ENCODE peak calls at places on chromosomes 6 and 20, in six cellular contexts. One of them, this sample, is unnamed.
A peak's percentile ranks its signal among the peaks of the same experiment; 100 is the strongest.

GRCh38 chr20:3262566-3262965 is 23.6 kb upstream of the SLC4A11 start:
- DNase-seq in fibroblast of pulmonary artery: no peak
- DNase-seq in dorsolateral prefrontal cortex: no peak
- DNase-seq in NCI-H1417 treated with DMSO at 0.1 percent for 48 hours: no peak
- DNase-seq in nephron progenitor cell: no peak
- DNase-seq in activated CD4-positive, CD25-positive, alpha-beta regulatory T cell: no peak
- DNase-seq in this sample: no peak

GRCh38 chr20:57220187-57221165 is 46.0 kb downstream of the BMP7 start:
- DNase-seq in fibroblast of pulmonary artery: no peak
- DNase-seq in dorsolateral prefrontal cortex: no peak
- DNase-seq in NCI-H1417 treated with DMSO at 0.1 percent for 48 hours: no peak
- DNase-seq in nephron progenitor cell: no peak
- DNase-seq in activated CD4-positive, CD25-positive, alpha-beta regulatory T cell: no peak
- DNase-seq in this sample: no peak

GRCh38 chr6:41163419-41163717 is 452 bp upstream of the TREM2 start:
- DNase-seq in fibroblast of pulmonary artery: no peak
- DNase-seq in dorsolateral prefrontal cortex: no peak
- DNase-seq in NCI-H1417 treated with DMSO at 0.1 percent for 48 hours: no peak
- DNase-seq in nephron progenitor cell: no peak
- DNase-seq in activated CD4-positive, CD25-positive, alpha-beta regulatory T cell: no peak
- DNase-seq in this sample: no peak

GRCh38 chr20:33893314-33893713 is 82.2 kb downstream of the CHMP4B start:
- DNase-seq in fibroblast of pulmonary artery: peak; percentile 43
- DNase-seq in dorsolateral prefrontal cortex: no peak
- DNase-seq in NCI-H1417 treated with DMSO at 0.1 percent for 48 hours: no peak
- DNase-seq in nephron progenitor cell: no peak
- DNase-seq in activated CD4-positive, CD25-positive, alpha-beta regulatory T cell: no peak
- DNase-seq in this sample: no peak

GRCh38 chr6:68502946-68503345 is 132.1 kb upstream of the ADGRB3 start:
- DNase-seq in fibroblast of pulmonary artery: no peak
- DNase-seq in dorsolateral prefrontal cortex: no peak
- DNase-seq in NCI-H1417 treated with DMSO at 0.1 percent for 48 hours: no peak
- DNase-seq in nephron progenitor cell: no peak
- DNase-seq in activated CD4-positive, CD25-positive, alpha-beta regulatory T cell: no peak
- DNase-seq in this sample: no peak

GRCh38 chr20:49809803-49810359 is 2.7 kb upstream of the SLC9A8 start:
- DNase-seq in fibroblast of pulmonary artery: no peak
- DNase-seq in dorsolateral prefrontal cortex: no peak
- DNase-seq in NCI-H1417 treated with DMSO at 0.1 percent for 48 hours: no peak
- DNase-seq in nephron progenitor cell: no peak
- DNase-seq in activated CD4-positive, CD25-positive, alpha-beta regulatory T cell: no peak
- DNase-seq in this sample: no peak

GRCh38 chr6:114108119-114109002 is 137.4 kb upstream of the HDAC2 start:
- DNase-seq in fibroblast of pulmonary artery: peak; percentile 77
- DNase-seq in dorsolateral prefrontal cortex: peak; percentile 68
- DNase-seq in NCI-H1417 treated with DMSO at 0.1 percent for 48 hours: no peak
- DNase-seq in nephron progenitor cell: peak; percentile 82
- DNase-seq in activated CD4-positive, CD25-positive, alpha-beta regulatory T cell: no peak
- DNase-seq in this sample: peak; percentile 19

GRCh38 chr6:27251672-27252251 is 4.3 kb downstream of the PRSS16 start:
- DNase-seq in fibroblast of pulmonary artery: peak; percentile 62
- DNase-seq in dorsolateral prefrontal cortex: peak; percentile 67
- DNase-seq in NCI-H1417 treated with DMSO at 0.1 percent for 48 hours: peak; percentile 58
- DNase-seq in nephron progenitor cell: peak; percentile 87
- DNase-seq in activated CD4-positive, CD25-positive, alpha-beta regulatory T cell: peak; percentile 9
- DNase-seq in this sample: peak; percentile 8

GRCh38 chr6:25250878-25251277 is 28.3 kb upstream of the CARMIL1 start:
- DNase-seq in fibroblast of pulmonary artery: no peak
- DNase-seq in dorsolateral prefrontal cortex: no peak
- DNase-seq in NCI-H1417 treated with DMSO at 0.1 percent for 48 hours: no peak
- DNase-seq in nephron progenitor cell: no peak
- DNase-seq in activated CD4-positive, CD25-positive, alpha-beta regulatory T cell: no peak
- DNase-seq in this sample: no peak

GRCh38 chr6:112773217-112773616 is 426.1 kb downstream of the RFPL4B start:
- DNase-seq in fibroblast of pulmonary artery: no peak
- DNase-seq in dorsolateral prefrontal cortex: no peak
- DNase-seq in NCI-H1417 treated with DMSO at 0.1 percent for 48 hours: no peak
- DNase-seq in nephron progenitor cell: no peak
- DNase-seq in activated CD4-positive, CD25-positive, alpha-beta regulatory T cell: no peak
- DNase-seq in this sample: no peak

GRCh38 chr20:36281785-36282380 is 24.3 kb upstream of the DLGAP4 start:
- DNase-seq in fibroblast of pulmonary artery: no peak
- DNase-seq in dorsolateral prefrontal cortex: no peak
- DNase-seq in NCI-H1417 treated with DMSO at 0.1 percent for 48 hours: no peak
- DNase-seq in nephron progenitor cell: no peak
- DNase-seq in activated CD4-positive, CD25-positive, alpha-beta regulatory T cell: no peak
- DNase-seq in this sample: no peak

GRCh38 chr20:57211949-57212889 is 54.2 kb downstream of the BMP7 start:
- DNase-seq in fibroblast of pulmonary artery: peak; percentile 69
- DNase-seq in dorsolateral prefrontal cortex: peak; percentile 57
- DNase-seq in NCI-H1417 treated with DMSO at 0.1 percent for 48 hours: no peak
- DNase-seq in nephron progenitor cell: peak; percentile 50
- DNase-seq in activated CD4-positive, CD25-positive, alpha-beta regulatory T cell: no peak
- DNase-seq in this sample: peak; percentile 14

GRCh38 chr6:85484941-85485340 is 35.1 kb downstream of the NT5E start:
- DNase-seq in fibroblast of pulmonary artery: no peak
- DNase-seq in dorsolateral prefrontal cortex: no peak
- DNase-seq in NCI-H1417 treated with DMSO at 0.1 percent for 48 hours: no peak
- DNase-seq in nephron progenitor cell: no peak
- DNase-seq in activated CD4-positive, CD25-positive, alpha-beta regulatory T cell: no peak
- DNase-seq in this sample: peak; percentile 8

GRCh38 chr6:44228836-44229235 is 5.4 kb downstream of the SLC29A1 start:
- DNase-seq in fibroblast of pulmonary artery: no peak
- DNase-seq in dorsolateral prefrontal cortex: no peak
- DNase-seq in NCI-H1417 treated with DMSO at 0.1 percent for 48 hours: no peak
- DNase-seq in nephron progenitor cell: no peak
- DNase-seq in activated CD4-positive, CD25-positive, alpha-beta regulatory T cell: no peak
- DNase-seq in this sample: no peak

GRCh38 chr6:29708432-29709177 is 14.6 kb upstream of the HLA-F start:
- DNase-seq in fibroblast of pulmonary artery: no peak
- DNase-seq in dorsolateral prefrontal cortex: no peak
- DNase-seq in NCI-H1417 treated with DMSO at 0.1 percent for 48 hours: no peak
- DNase-seq in nephron progenitor cell: no peak
- DNase-seq in activated CD4-positive, CD25-positive, alpha-beta regulatory T cell: peak; percentile 30
- DNase-seq in this sample: no peak

GRCh38 chr6:107120404-107120803 is 5.1 kb upstream of the BEND3 start:
- DNase-seq in fibroblast of pulmonary artery: no peak
- DNase-seq in dorsolateral prefrontal cortex: no peak
- DNase-seq in NCI-H1417 treated with DMSO at 0.1 percent for 48 hours: no peak
- DNase-seq in nephron progenitor cell: no peak
- DNase-seq in activated CD4-positive, CD25-positive, alpha-beta regulatory T cell: no peak
- DNase-seq in this sample: no peak

GRCh38 chr6:145244712-145245111 is 490.6 kb downstream of the EPM2A start:
- DNase-seq in fibroblast of pulmonary artery: no peak
- DNase-seq in dorsolateral prefrontal cortex: no peak
- DNase-seq in NCI-H1417 treated with DMSO at 0.1 percent for 48 hours: no peak
- DNase-seq in nephron progenitor cell: no peak
- DNase-seq in activated CD4-positive, CD25-positive, alpha-beta regulatory T cell: no peak
- DNase-seq in this sample: no peak

GRCh38 chr6:159092631-159093030 is 47.8 kb upstream of the TAGAP start:
- DNase-seq in fibroblast of pulmonary artery: peak; percentile 15
- DNase-seq in dorsolateral prefrontal cortex: no peak
- DNase-seq in NCI-H1417 treated with DMSO at 0.1 percent for 48 hours: no peak
- DNase-seq in nephron progenitor cell: no peak
- DNase-seq in activated CD4-positive, CD25-positive, alpha-beta regulatory T cell: no peak
- DNase-seq in this sample: no peak

GRCh38 chr6:130393306-130393705 is 27.5 kb downstream of the TMEM200A start:
- DNase-seq in fibroblast of pulmonary artery: no peak
- DNase-seq in dorsolateral prefrontal cortex: no peak
- DNase-seq in NCI-H1417 treated with DMSO at 0.1 percent for 48 hours: no peak
- DNase-seq in nephron progenitor cell: no peak
- DNase-seq in activated CD4-positive, CD25-positive, alpha-beta regulatory T cell: no peak
- DNase-seq in this sample: no peak

GRCh38 chr6:152941746-152942145 is 41.1 kb downstream of the FBXO5 start:
- DNase-seq in fibroblast of pulmonary artery: no peak
- DNase-seq in dorsolateral prefrontal cortex: no peak
- DNase-seq in NCI-H1417 treated with DMSO at 0.1 percent for 48 hours: no peak
- DNase-seq in nephron progenitor cell: no peak
- DNase-seq in activated CD4-positive, CD25-positive, alpha-beta regulatory T cell: no peak
- DNase-seq in this sample: no peak

GRCh38 chr6:158810149-158811095 is 8.7 kb downstream of the EZR start:
- DNase-seq in fibroblast of pulmonary artery: no peak
- DNase-seq in dorsolateral prefrontal cortex: no peak
- DNase-seq in NCI-H1417 treated with DMSO at 0.1 percent for 48 hours: no peak
- DNase-seq in nephron progenitor cell: no peak
- DNase-seq in activated CD4-positive, CD25-positive, alpha-beta regulatory T cell: no peak
- DNase-seq in this sample: no peak

GRCh38 chr20:54148947-54149764 is 24.6 kb downstream of the CYP24A1 start:
- DNase-seq in fibroblast of pulmonary artery: no peak
- DNase-seq in dorsolateral prefrontal cortex: no peak
- DNase-seq in NCI-H1417 treated with DMSO at 0.1 percent for 48 hours: no peak
- DNase-seq in nephron progenitor cell: no peak
- DNase-seq in activated CD4-positive, CD25-positive, alpha-beta regulatory T cell: no peak
- DNase-seq in this sample: no peak

GRCh38 chr20:44056010-44056698 is 130.8 kb downstream of the JPH2 start:
- DNase-seq in fibroblast of pulmonary artery: no peak
- DNase-seq in dorsolateral prefrontal cortex: no peak
- DNase-seq in NCI-H1417 treated with DMSO at 0.1 percent for 48 hours: no peak
- DNase-seq in nephron progenitor cell: peak; percentile 46
- DNase-seq in activated CD4-positive, CD25-positive, alpha-beta regulatory T cell: peak; percentile 44
- DNase-seq in this sample: no peak

GRCh38 chr6:19731286-19731685 is 105.9 kb upstream of the ID4 start:
- DNase-seq in fibroblast of pulmonary artery: peak; percentile 87
- DNase-seq in dorsolateral prefrontal cortex: no peak
- DNase-seq in NCI-H1417 treated with DMSO at 0.1 percent for 48 hours: no peak
- DNase-seq in nephron progenitor cell: no peak
- DNase-seq in activated CD4-positive, CD25-positive, alpha-beta regulatory T cell: no peak
- DNase-seq in this sample: no peak

GRCh38 chr20:38002422-38002821 is 30.8 kb downstream of the TTI1 start:
- DNase-seq in fibroblast of pulmonary artery: no peak
- DNase-seq in dorsolateral prefrontal cortex: no peak
- DNase-seq in NCI-H1417 treated with DMSO at 0.1 percent for 48 hours: no peak
- DNase-seq in nephron progenitor cell: no peak
- DNase-seq in activated CD4-positive, CD25-positive, alpha-beta regulatory T cell: no peak
- DNase-seq in this sample: no peak

GRCh38 chr20:50762435-50763201 is 31.2 kb downstream of the PARD6B start:
- DNase-seq in fibroblast of pulmonary artery: peak; percentile 56
- DNase-seq in dorsolateral prefrontal cortex: peak; percentile 68
- DNase-seq in NCI-H1417 treated with DMSO at 0.1 percent for 48 hours: no peak
- DNase-seq in nephron progenitor cell: no peak
- DNase-seq in activated CD4-positive, CD25-positive, alpha-beta regulatory T cell: no peak
- DNase-seq in this sample: peak; percentile 84

GRCh38 chr20:42341654-42342053 is 723.5 kb upstream of the CHD6 start:
- DNase-seq in fibroblast of pulmonary artery: no peak
- DNase-seq in dorsolateral prefrontal cortex: no peak
- DNase-seq in NCI-H1417 treated with DMSO at 0.1 percent for 48 hours: no peak
- DNase-seq in nephron progenitor cell: no peak
- DNase-seq in activated CD4-positive, CD25-positive, alpha-beta regulatory T cell: no peak
- DNase-seq in this sample: no peak

GRCh38 chr6:44047179-44047546 is 80.1 kb downstream of the MRPL14 start:
- DNase-seq in fibroblast of pulmonary artery: no peak
- DNase-seq in dorsolateral prefrontal cortex: peak; percentile 59
- DNase-seq in NCI-H1417 treated with DMSO at 0.1 percent for 48 hours: no peak
- DNase-seq in nephron progenitor cell: no peak
- DNase-seq in activated CD4-positive, CD25-positive, alpha-beta regulatory T cell: no peak
- DNase-seq in this sample: no peak

GRCh38 chr6:73391735-73392134 is 2.9 kb upstream of the DDX43 start:
- DNase-seq in fibroblast of pulmonary artery: no peak
- DNase-seq in dorsolateral prefrontal cortex: no peak
- DNase-seq in NCI-H1417 treated with DMSO at 0.1 percent for 48 hours: no peak
- DNase-seq in nephron progenitor cell: no peak
- DNase-seq in activated CD4-positive, CD25-positive, alpha-beta regulatory T cell: no peak
- DNase-seq in this sample: no peak

GRCh38 chr6:19991176-19991575 is 154.0 kb downstream of the ID4 start:
- DNase-seq in fibroblast of pulmonary artery: no peak
- DNase-seq in dorsolateral prefrontal cortex: no peak
- DNase-seq in NCI-H1417 treated with DMSO at 0.1 percent for 48 hours: no peak
- DNase-seq in nephron progenitor cell: no peak
- DNase-seq in activated CD4-positive, CD25-positive, alpha-beta regulatory T cell: no peak
- DNase-seq in this sample: no peak

GRCh38 chr6:105902401-105903031 is 183.6 kb upstream of the PRDM1 start:
- DNase-seq in fibroblast of pulmonary artery: no peak
- DNase-seq in dorsolateral prefrontal cortex: no peak
- DNase-seq in NCI-H1417 treated with DMSO at 0.1 percent for 48 hours: no peak
- DNase-seq in nephron progenitor cell: no peak
- DNase-seq in activated CD4-positive, CD25-positive, alpha-beta regulatory T cell: no peak
- DNase-seq in this sample: no peak

GRCh38 chr6:97304701-97305100 is 21.7 kb upstream of the MMS22L start:
- DNase-seq in fibroblast of pulmonary artery: no peak
- DNase-seq in dorsolateral prefrontal cortex: no peak
- DNase-seq in NCI-H1417 treated with DMSO at 0.1 percent for 48 hours: no peak
- DNase-seq in nephron progenitor cell: no peak
- DNase-seq in activated CD4-positive, CD25-positive, alpha-beta regulatory T cell: no peak
- DNase-seq in this sample: no peak